ENCODE peak calls at places on chromosomes 12 and 14, in ten cellular contexts. M is IMR-90, O is body of pancreas, H is gastrocnemius medialis, C is right lobe of liver, L is adrenal gland, K is stomach, W is erythroblast, U is A549, A is ovary. E is an unnamed sample.

GRCh38 chr12:123142948-123143752 is 7.7 kb downstream of the PITPNM2 start:
- DNase-seq in L (no peak), O (no peak), H (no peak), M (no peak), C (peak), A (peak), W (no peak), U (peak), K (no peak), E (peak)

GRCh38 chr12:117050060-117050459 is 49.2 kb downstream of the TESC start:
- DNase-seq in L (no peak), O (no peak), M (no peak), H (no peak), A (no peak), C (no peak), W (no peak), U (no peak), K (no peak), E (no peak)

GRCh38 chr14:91722386-91722785 is 9.5 kb downstream of the CATSPERB start:
- DNase-seq in C (no peak), W (no peak), A (no peak), O (no peak), H (no peak), L (no peak), M (no peak), U (no peak), K (no peak), E (no peak)

GRCh38 chr14:44300911-44301310 is 206.2 kb downstream of the FSCB start:
- DNase-seq in H (no peak), M (no peak), U (no peak), C (no peak), K (no peak), L (no peak), O (no peak), W (no peak), A (no peak), E (no peak)

GRCh38 chr12:57170408-57170807 is 23.0 kb upstream of the LRP1-AS start:
- DNase-seq in U (no peak), L (no peak), W (no peak), H (no peak), O (no peak), K (no peak), A (no peak), M (no peak), C (no peak), E (no peak)

GRCh38 chr14:95482967-95483842 is 33.2 kb downstream of the SYNE3 start:
- DNase-seq in M (peak), C (peak), L (peak), H (peak), O (peak), W (no peak), A (peak), U (peak), K (peak), E (peak)

GRCh38 chr12:96140110-96140509 is 54.1 kb upstream of the ELK3 start:
- DNase-seq in L (no peak), W (no peak), O (no peak), H (no peak), U (no peak), M (peak), C (no peak), A (no peak), K (no peak), E (no peak)

GRCh38 chr12:52347546-52348510 is 19.5 kb downstream of the KRT85 start:
- DNase-seq in U (no peak), O (no peak), K (no peak), A (no peak), M (no peak), L (no peak), C (no peak), W (no peak), H (no peak), E (no peak)

GRCh38 chr12:12684375-12685106 is 11.4 kb downstream of the GPR19 start:
- DNase-seq in U (peak), K (no peak), L (peak), O (no peak), W (peak), A (no peak), C (no peak), M (peak), H (no peak), E (no peak)

GRCh38 chr12:11688831-11689230 is 39.4 kb downstream of the ETV6 start:
- DNase-seq in A (no peak), L (no peak), H (no peak), K (no peak), W (no peak), C (no peak), U (no peak), M (peak), O (no peak), E (no peak)

GRCh38 chr14:104933721-104934379 is 9.2 kb downstream of the PLD4 start:
- DNase-seq in L (no peak), A (peak), U (no peak), K (no peak), W (no peak), M (no peak), O (no peak), C (no peak), H (no peak), E (no peak)

GRCh38 chr14:93146119-93146518 is 30.4 kb upstream of the ITPK1 start:
- DNase-seq in K (no peak), H (no peak), U (no peak), W (no peak), M (no peak), C (no peak), A (no peak), L (no peak), O (no peak), E (no peak)

GRCh38 chr14:102125546-102125945 is 14.2 kb upstream of the WDR20 start:
- DNase-seq in H (no peak), A (no peak), W (no peak), K (no peak), U (peak), C (no peak), M (no peak), O (no peak), L (no peak), E (no peak)

GRCh38 chr14:106436310-106436905 is 910.0 kb downstream of the TMEM121 start:
- DNase-seq in L (peak), A (no peak), C (peak), W (peak), K (no peak), H (no peak), U (peak), M (no peak), O (peak), E (no peak)

GRCh38 chr12:102965281-102966155 is 8.0 kb downstream of the ASCL1 start:
- DNase-seq in L (no peak), A (no peak), W (no peak), U (no peak), C (no peak), H (no peak), M (no peak), O (no peak), K (no peak), E (no peak)

GRCh38 chr12:130992448-130992847 is 38.7 kb downstream of the ADGRD1 start:
- DNase-seq in L (no peak), H (no peak), W (no peak), A (no peak), O (peak), K (peak), U (no peak), C (no peak), M (no peak), E (no peak)

GRCh38 chr12:31588976-31589375 is 2.0 kb downstream of the DENND5B start:
- DNase-seq in L (no peak), C (no peak), H (no peak), A (no peak), M (no peak), W (no peak), O (no peak), U (no peak), K (no peak), E (no peak)

GRCh38 chr12:104694711-104695110 is 238.0 kb downstream of the CHST11 start:
- DNase-seq in H (no peak), C (no peak), U (no peak), O (no peak), K (no peak), W (no peak), L (no peak), M (no peak), A (no peak), E (no peak)

GRCh38 chr12:106224392-106224706 is 23.5 kb downstream of the CKAP4 start:
- DNase-seq in W (no peak), M (no peak), O (no peak), H (no peak), L (no peak), A (no peak), U (no peak), K (no peak), C (no peak), E (no peak)

GRCh38 chr14:102683399-102684275 is 91.2 kb downstream of the RCOR1 start:
- DNase-seq in M (no peak), W (no peak), L (no peak), U (no peak), A (no peak), C (peak), H (no peak), O (peak), K (peak), E (no peak)

GRCh38 chr12:67774983-67775587 is 126.5 kb downstream of the DYRK2 start:
- DNase-seq in L (no peak), O (no peak), A (no peak), C (no peak), U (no peak), W (no peak), K (no peak), M (peak), H (no peak), E (no peak)

GRCh38 chr14:105312973-105313372 is 1.6 kb upstream of the PACS2 start:
- DNase-seq in H (no peak), L (no peak), A (no peak), K (no peak), O (no peak), U (no peak), C (no peak), M (no peak), W (no peak), E (no peak)

GRCh38 chr12:19675361-19675760 is 236.1 kb downstream of the AEBP2 start:
- DNase-seq in K (no peak), A (no peak), C (no peak), H (no peak), W (no peak), M (no peak), O (no peak), L (no peak), U (no peak), E (no peak)

GRCh38 chr12:71838231-71838630 is 1.3 kb upstream of the TBC1D15 start:
- DNase-seq in W (no peak), L (no peak), U (no peak), C (no peak), A (no peak), H (no peak), K (no peak), M (no peak), O (no peak), E (no peak)

GRCh38 chr14:73455294-73455693 is 3.1 kb downstream of the NUMB start:
- DNase-seq in L (no peak), U (no peak), O (no peak), H (no peak), C (no peak), K (no peak), A (no peak), M (no peak), W (no peak), E (no peak)

GRCh38 chr12:103314786-103315185 is 181.0 kb downstream of the C12orf42 start:
- DNase-seq in C (no peak), K (no peak), U (no peak), L (no peak), W (no peak), O (no peak), H (no peak), M (no peak), A (no peak), E (no peak)

GRCh38 chr14:63773504-63773903 is 45.6 kb upstream of the SGPP1 start:
- DNase-seq in M (no peak), K (no peak), H (no peak), U (no peak), A (no peak), W (no peak), O (no peak), C (no peak), L (no peak), E (no peak)

GRCh38 chr12:107404981-107405380 is 280.6 kb upstream of the PWP1 start:
- DNase-seq in H (no peak), W (peak), L (peak), O (no peak), U (peak), C (peak), M (peak), A (no peak), K (no peak), E (no peak)

GRCh38 chr12:64098709-64099354 is 123.3 kb downstream of the KICS2 start:
- DNase-seq in U (no peak), L (peak), O (peak), C (no peak), M (peak), K (no peak), H (no peak), A (peak), W (no peak), E (peak)

GRCh38 chr14:21041676-21042433 is at the start of gene RNASE7:
- DNase-seq in O (peak), C (peak), K (no peak), H (peak), A (no peak), M (peak), L (peak), U (no peak), W (peak), E (no peak)

GRCh38 chr14:24074625-24075484 is 3.5 kb downstream of the CPNE6 start:
- DNase-seq in W (no peak), O (peak), A (no peak), L (no peak), C (peak), U (no peak), H (no peak), M (no peak), K (peak), E (no peak)
- TF ChIP-seq POLR2A in W (no peak), O (no peak), A (no peak), L (no peak), C (no peak), U (no peak), H (no peak), M (no peak), K (no peak), E (no peak)

GRCh38 chr14:54730156-54730961 is 163.4 kb downstream of the SAMD4A start:
- DNase-seq in A (no peak), L (peak), K (no peak), W (peak), U (peak), O (no peak), M (peak), C (no peak), H (peak), E (no peak)
- TF ChIP-seq POLR2A in A (no peak), L (no peak), K (no peak), W (no peak), U (no peak), O (no peak), M (no peak), C (no peak), H (no peak), E (no peak)

GRCh38 chr12:114011711-114012110 is 45.6 kb upstream of the RBM19 start:
- DNase-seq in A (no peak), H (no peak), U (no peak), L (no peak), C (no peak), K (no peak), M (no peak), W (no peak), O (no peak), E (no peak)

GRCh38 chr12:114018669-114019068 is 52.5 kb upstream of the RBM19 start:
- DNase-seq in O (no peak), H (no peak), W (no peak), C (no peak), U (peak), L (no peak), K (no peak), A (no peak), M (peak), E (no peak)

GRCh38 chr12:114012744-114013431 is 46.8 kb upstream of the RBM19 start:
- DNase-seq in M (no peak), H (no peak), K (no peak), C (no peak), W (no peak), A (no peak), U (no peak), L (no peak), O (no peak), E (no peak)

GRCh38 chr12:114013601-114014345 is 47.6 kb upstream of the RBM19 start:
- DNase-seq in C (no peak), L (no peak), U (peak), H (no peak), K (no peak), O (no peak), M (peak), A (no peak), W (peak), E (no peak)

DNA sequence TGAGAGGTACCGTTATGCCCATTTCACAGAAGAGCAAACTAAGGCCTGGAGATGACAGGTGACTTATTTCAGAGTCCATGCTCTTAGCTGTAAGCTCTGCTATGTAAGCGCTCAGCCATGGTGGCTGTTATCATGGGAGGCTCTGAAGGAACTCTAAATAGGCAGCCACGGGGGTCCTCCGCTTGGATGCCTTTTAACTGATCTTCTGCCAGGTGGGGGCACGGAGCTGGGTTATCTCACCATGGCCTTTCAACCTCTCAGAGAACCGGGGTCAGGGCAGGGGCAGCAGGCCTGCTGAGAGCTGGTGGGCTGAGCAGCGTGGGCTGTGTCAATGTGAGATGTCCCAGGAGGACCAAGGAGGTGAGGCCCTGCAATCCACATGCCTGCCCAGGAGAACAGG is 49.7 kb upstream of the RBM19 start:
- DNase-seq in L (no peak), H (no peak), O (no peak), U (no peak), C (no peak), W (no peak), A (no peak), M (no peak), K (no peak), E (no peak)
- TF ChIP-seq POLR2A in L (no peak), H (no peak), O (no peak), U (no peak), C (no peak), W (no peak), A (no peak), M (no peak), K (no peak), E (no peak)

DNA sequence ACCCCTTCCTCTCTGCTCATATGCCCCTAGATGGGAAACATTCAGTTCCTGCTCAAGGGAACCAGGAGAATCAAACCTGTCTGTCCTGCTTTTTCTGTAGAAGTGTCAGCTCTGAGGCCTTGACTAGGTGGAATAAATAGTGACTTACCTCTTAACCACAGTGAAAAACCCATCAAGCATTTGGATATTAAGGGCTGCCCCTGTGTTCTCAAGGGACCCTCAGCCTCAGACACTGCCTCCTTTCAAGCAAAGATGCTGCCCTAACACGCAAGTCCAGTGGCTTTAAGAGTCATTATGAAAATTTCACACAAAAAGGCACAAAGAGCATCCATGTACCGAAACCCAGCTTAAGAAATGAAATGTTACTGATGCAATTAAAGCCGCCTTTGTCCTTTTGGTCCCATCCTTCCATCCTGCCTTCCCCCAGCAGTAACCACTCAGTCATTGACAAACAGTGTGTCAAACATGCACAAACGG is 297.2 kb downstream of the ZFP36L1 start:
- DNase-seq in C (no peak), K (no peak), L (no peak), H (no peak), O (no peak), A (no peak), M (no peak), W (no peak), U (no peak), E (no peak)
- TF ChIP-seq POLR2A in C (no peak), K (no peak), L (no peak), H (no peak), O (no peak), A (no peak), M (no peak), W (no peak), U (no peak), E (no peak)

GRCh38 chr12:89709994-89710872 is 1.6 kb upstream of the ATP2B1 start:
- DNase-seq in U (no peak), O (peak), W (no peak), K (peak), L (peak), C (peak), A (peak), H (peak), M (peak), E (peak)

GRCh38 chr12:89708793-89709156 is at the start of gene ATP2B1:
- DNase-seq in A (peak), H (peak), C (peak), M (peak), L (peak), W (peak), O (peak), U (peak), K (peak), E (peak)

GRCh38 chr12:89707992-89708792 is 446 bp downstream of the ATP2B1 start:
- DNase-seq in U (peak), O (peak), A (peak), M (peak), H (peak), L (peak), K (peak), C (peak), W (peak), E (peak)

GRCh38 chr12:89710873-89711179 is 2.2 kb upstream of the ATP2B1 start:
- DNase-seq in A (no peak), M (no peak), H (no peak), U (no peak), O (no peak), C (no peak), K (no peak), L (no peak), W (no peak), E (no peak)

GRCh38 chr12:89709157-89709993 is 737 bp upstream of the ATP2B1 start:
- DNase-seq in A (peak), U (peak), W (peak), K (peak), O (peak), L (peak), C (peak), H (peak), M (peak), E (peak)
- TF ChIP-seq POLR2A in A (peak), U (peak), W (peak), K (no peak), O (peak), L (peak), C (peak), H (peak), M (peak), E (peak)